ENCODE peak calls at places on chromosomes 16 and 17, in four cellular contexts. V is GM12878, I is brain microvascular endothelial cell, M is PC-3. Z is an unnamed sample.

GRCh38 chr17:59601130-59601529 is 18.6 kb upstream of the CLTC start:
- DNase-seq in V (no peak), I (no peak), M (no peak), Z (no peak)

GRCh38 chr16:3112058-3112880 is at the start of gene ZNF205:
- DNase-seq in V (no peak), I (peak; percentile 60), M (peak; percentile 79), Z (peak; percentile 54)

GRCh38 chr17:50060951-50061712 is 5.2 kb downstream of the ITGA3 start:
- DNase-seq in V (no peak), I (no peak), M (peak; percentile 70), Z (peak; percentile 62)

GRCh38 chr17:31515226-31515759 is 123.8 kb downstream of the RAB11FIP4 start:
- DNase-seq in V (no peak), I (no peak), M (no peak), Z (no peak)

GRCh38 chr17:36978810-36979584 is 30.2 kb downstream of the AATF start:
- DNase-seq in V (no peak), I (no peak), M (no peak), Z (no peak)

GRCh38 chr16:81181013-81181720 is 57.3 kb upstream of the BCO1 start:
- DNase-seq in V (no peak), I (peak; percentile 99), M (peak; percentile 96), Z (peak; percentile 98)

GRCh38 chr17:4357030-4357635 is 9.3 kb downstream of the UBE2G1 start:
- DNase-seq in V (no peak), I (no peak), M (no peak), Z (no peak)

GRCh38 chr17:333626-334396 is 18.8 kb downstream of the RPH3AL start:
- DNase-seq in V (no peak), I (peak; percentile 32), M (no peak), Z (no peak)

GRCh38 chr16:54455021-54455725 is 168.6 kb upstream of the IRX3 start:
- DNase-seq in V (no peak), I (no peak), M (no peak), Z (no peak)

DNA sequence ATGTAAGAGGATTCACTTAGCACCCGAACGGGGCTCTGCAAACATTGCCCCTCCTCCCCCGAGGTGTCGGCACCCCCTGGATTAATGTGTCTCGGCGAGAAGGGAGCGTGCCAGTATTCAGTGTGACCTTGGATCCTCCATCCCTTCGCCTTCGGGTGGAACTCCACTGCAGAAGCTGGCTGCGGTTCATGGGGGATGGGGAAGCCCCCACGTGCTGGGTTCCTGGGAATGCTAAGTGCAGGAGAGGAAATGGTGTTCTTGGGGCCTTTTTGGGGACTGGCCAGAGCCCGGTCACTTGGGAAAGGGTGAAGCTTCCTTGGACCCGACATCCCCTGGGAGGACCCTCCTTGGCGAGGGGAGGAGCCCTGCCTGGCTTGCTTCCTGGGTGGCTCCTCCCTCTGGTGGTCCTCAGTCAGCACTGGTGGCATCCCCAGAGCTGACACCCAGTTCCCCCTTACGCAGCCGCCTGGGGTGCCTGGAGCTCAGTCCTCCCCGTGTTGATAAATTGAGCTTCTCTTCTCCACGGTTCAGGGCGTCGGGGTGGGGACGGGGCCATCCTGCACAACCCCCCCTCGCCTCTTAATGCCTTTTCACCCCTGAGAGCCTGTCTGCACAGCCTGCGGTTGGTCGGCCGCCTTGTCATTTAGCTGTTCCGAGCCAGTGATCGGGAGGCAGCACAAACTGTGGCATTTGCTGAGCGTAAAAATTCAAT is 30.8 kb upstream of the GSE1 start:
- DNase-seq in V (no peak), I (no peak), M (no peak), Z (peak; percentile 57)
- TF ChIP-seq CTCF in V (no peak), I (no peak), M (no peak), Z (no peak)

GRCh38 chr16:56405977-56406376 is 19.4 kb downstream of the AMFR start:
- DNase-seq in V (no peak), I (no peak), M (no peak), Z (no peak)

GRCh38 chr16:56399492-56399891 is 25.9 kb downstream of the AMFR start:
- DNase-seq in V (no peak), I (no peak), M (no peak), Z (no peak)

GRCh38 chr16:56399047-56399446 is 26.3 kb downstream of the AMFR start:
- DNase-seq in V (no peak), I (no peak), M (no peak), Z (no peak)

GRCh38 chr16:56400458-56400857 is 24.9 kb downstream of the AMFR start:
- DNase-seq in V (no peak), I (no peak), M (no peak), Z (no peak)

GRCh38 chr16:56401482-56401881 is 23.9 kb downstream of the AMFR start:
- DNase-seq in V (no peak), I (no peak), M (peak; percentile 33), Z (no peak)
- TF ChIP-seq CTCF in V (peak; percentile 42), I (peak; percentile 57), M (peak; percentile 53), Z (peak; percentile 59)

DNA sequence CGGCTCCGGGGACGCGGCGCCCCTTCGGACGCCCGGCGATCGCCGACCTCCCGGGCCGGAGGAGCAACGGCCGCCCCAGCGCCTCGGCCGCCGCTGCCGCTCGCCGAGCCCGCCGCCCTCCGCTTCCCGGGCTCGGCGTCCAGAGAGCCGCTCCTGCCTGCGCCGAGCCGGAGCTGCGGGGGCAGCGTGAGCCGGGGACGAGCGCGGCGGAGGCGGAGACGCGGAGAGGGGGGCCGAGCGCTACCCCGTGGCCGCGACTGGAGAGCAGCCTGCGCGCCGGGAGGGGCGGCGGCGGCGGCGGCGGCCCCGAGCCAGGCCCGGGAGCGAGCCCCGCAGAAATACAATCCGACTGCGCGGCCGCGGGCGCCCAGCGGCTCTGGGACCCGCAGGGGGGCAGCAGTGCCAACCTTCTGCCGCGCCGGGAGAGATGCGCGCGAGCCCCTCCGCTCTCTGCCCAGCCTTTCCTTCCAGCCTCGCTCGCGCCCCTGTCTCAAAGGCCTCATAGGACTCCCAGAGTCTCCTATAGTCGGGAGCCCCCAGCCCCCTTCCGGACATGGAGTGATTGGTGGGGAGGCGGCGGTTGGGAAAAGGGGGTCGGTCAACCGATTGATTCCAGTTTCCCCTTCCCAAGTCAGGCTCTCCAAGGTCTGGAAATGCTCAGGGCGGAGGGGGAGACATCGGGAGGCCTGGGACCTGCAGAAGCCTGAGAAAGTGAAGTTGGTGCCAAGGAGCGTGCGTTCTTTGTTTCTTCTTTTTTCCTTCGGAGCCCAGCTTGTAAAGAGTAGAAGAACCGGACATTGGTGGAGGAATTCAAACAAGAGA is 1.0 kb upstream of the SDK2 start:
- DNase-seq in V (no peak), I (no peak), M (no peak), Z (no peak)
- TF ChIP-seq CTCF in V (no peak), I (no peak), M (no peak), Z (no peak)

DNA sequence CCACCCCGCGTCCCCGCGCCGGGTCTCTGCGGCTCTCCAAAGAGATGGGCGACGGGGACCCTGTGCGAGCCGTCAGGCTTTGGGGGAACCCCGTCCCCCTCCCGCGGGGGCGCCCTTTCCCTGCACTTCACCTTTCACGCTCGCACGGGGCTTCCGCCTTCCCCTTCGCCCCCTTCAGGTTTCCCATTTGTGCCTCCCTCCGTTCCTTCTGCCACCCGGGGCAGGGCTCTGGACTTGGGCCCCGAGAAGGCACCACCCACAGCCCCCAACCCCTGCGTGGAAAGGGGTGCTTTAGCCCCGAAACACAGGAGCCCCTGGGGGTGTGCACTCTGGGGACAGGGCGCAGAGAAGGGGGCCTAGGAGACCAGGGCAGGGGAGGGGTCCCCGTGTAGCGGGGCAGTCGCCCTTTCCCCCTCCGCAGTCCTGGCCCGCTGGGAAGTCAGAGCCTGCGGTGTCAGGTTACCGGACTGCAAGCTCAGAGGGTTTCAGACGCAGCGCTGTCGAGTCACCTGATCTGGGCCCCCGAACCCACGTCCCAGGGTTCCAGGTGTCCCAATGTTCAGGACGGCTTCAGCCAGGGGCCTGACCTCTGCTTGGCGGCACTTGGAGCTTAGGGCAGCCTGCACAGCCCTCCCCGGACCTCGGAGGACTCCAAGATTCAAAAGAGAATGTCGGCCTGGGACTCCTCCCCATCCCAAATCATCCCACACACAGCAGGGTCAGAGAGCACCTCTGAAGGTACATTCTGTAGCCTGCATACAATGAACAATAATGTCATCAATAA is 6.7 kb upstream of the CCDC92B start:
- DNase-seq in V (no peak), I (peak; percentile 3), M (no peak), Z (no peak)
- TF ChIP-seq CTCF in V (no peak), I (no peak), M (no peak), Z (no peak)

Z was measured in HFFc6.